ENCODE peak calls at places on chromosomes 6 and 20, in seven cellular contexts. P, J, U, M, N, O and A are unnamed samples.

GRCh38 chr6:55918639-55919038 is 43.2 kb upstream of the BMP5 start:
- DNase-seq in P (no peak), J (no peak), U (no peak), M (no peak), N (no peak), O (no peak), A (no peak)

GRCh38 chr20:62638680-62639406 is 3.5 kb upstream of the SLCO4A1 start:
- DNase-seq in P (no peak), J (no peak), U (no peak), M (no peak), N (no peak), O (no peak), A (no peak)

GRCh38 chr20:19427480-19427879 is 215.0 kb downstream of the SLC24A3 start:
- DNase-seq in P (no peak), J (peak), U (no peak), M (no peak), N (no peak), O (no peak), A (no peak)

GRCh38 chr6:71420693-71421328 is 132.2 kb downstream of the OGFRL1 start:
- DNase-seq in P (peak), J (peak), U (no peak), M (peak), N (peak), O (peak), A (peak)

GRCh38 chr6:31920803-31921202 is 6.7 kb upstream of the C2 start:
- DNase-seq in P (no peak), J (no peak), U (no peak), M (no peak), N (peak), O (no peak), A (no peak)

GRCh38 chr6:474454-475185 is 83.1 kb downstream of the IRF4 start:
- DNase-seq in P (no peak), J (no peak), U (no peak), M (no peak), N (no peak), O (no peak), A (peak)

GRCh38 chr6:90429713-90430112 is 133.1 kb upstream of the BACH2 start:
- DNase-seq in P (no peak), J (no peak), U (peak), M (no peak), N (peak), O (no peak), A (no peak)

GRCh38 chr6:113634352-113635163 is 222.6 kb upstream of the MARCKS start:
- DNase-seq in P (no peak), J (no peak), U (no peak), M (no peak), N (peak), O (no peak), A (no peak)

GRCh38 chr6:134002821-134003220 is 49.6 kb downstream of the SLC2A12 start:
- DNase-seq in P (no peak), J (no peak), U (no peak), M (no peak), N (no peak), O (no peak), A (no peak)

GRCh38 chr6:120826253-120826652 is 508.0 kb downstream of the TBC1D32 start:
- DNase-seq in P (no peak), J (peak), U (peak), M (no peak), N (peak), O (no peak), A (peak)

GRCh38 chr6:36546958-36547645 is at the start of gene STK38:
- DNase-seq in P (peak), J (peak), U (peak), M (peak), N (peak), O (peak), A (peak)
- TF ChIP-seq POLR2A in P (peak), J (peak), U (peak), M (peak), N (peak), O (peak), A (peak)

DNA sequence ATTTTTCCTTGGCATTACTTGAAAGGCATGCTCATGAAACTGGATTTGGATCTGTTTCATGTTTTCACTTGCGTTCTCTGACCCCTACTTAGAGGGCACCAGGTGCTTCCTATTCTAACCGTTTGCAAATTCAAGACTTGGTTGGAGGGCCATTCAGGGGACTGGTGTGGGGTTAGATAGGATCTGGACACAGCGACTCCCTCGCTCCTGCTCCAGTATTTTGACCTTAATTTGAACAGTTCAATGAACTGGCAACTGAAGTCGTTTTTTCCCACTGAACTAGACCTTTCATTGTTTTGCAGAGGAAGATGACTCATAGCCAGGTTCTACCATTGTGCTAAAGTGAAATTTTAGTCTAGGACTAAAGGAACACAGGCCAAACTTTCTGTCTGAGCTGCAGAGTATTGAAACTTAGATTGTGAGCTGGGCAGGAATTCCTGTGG is 64.6 kb downstream of the UTRN start:
- DNase-seq in P (no peak), J (no peak), U (peak), M (no peak), N (no peak), O (no peak), A (no peak)
- H3K4me3 ChIP-seq in P (peak), J (no peak), U (peak), M (peak), N (no peak), O (no peak), A (no peak)

GRCh38 chr6:10531942-10532341 is 10.8 kb downstream of the GCNT2 start:
- DNase-seq in P (no peak), J (no peak), U (no peak), M (no peak), N (no peak), O (no peak), A (no peak)

GRCh38 chr6:10529231-10529801 is 8.2 kb downstream of the GCNT2 start:
- DNase-seq in P (no peak), J (no peak), U (no peak), M (no peak), N (no peak), O (no peak), A (no peak)

GRCh38 chr6:10526156-10526555 is 5.0 kb downstream of the GCNT2 start:
- DNase-seq in P (no peak), J (no peak), U (no peak), M (no peak), N (no peak), O (no peak), A (no peak)

GRCh38 chr6:10531513-10531912 is 10.4 kb downstream of the GCNT2 start:
- DNase-seq in P (no peak), J (no peak), U (no peak), M (no peak), N (no peak), O (no peak), A (no peak)

DNA sequence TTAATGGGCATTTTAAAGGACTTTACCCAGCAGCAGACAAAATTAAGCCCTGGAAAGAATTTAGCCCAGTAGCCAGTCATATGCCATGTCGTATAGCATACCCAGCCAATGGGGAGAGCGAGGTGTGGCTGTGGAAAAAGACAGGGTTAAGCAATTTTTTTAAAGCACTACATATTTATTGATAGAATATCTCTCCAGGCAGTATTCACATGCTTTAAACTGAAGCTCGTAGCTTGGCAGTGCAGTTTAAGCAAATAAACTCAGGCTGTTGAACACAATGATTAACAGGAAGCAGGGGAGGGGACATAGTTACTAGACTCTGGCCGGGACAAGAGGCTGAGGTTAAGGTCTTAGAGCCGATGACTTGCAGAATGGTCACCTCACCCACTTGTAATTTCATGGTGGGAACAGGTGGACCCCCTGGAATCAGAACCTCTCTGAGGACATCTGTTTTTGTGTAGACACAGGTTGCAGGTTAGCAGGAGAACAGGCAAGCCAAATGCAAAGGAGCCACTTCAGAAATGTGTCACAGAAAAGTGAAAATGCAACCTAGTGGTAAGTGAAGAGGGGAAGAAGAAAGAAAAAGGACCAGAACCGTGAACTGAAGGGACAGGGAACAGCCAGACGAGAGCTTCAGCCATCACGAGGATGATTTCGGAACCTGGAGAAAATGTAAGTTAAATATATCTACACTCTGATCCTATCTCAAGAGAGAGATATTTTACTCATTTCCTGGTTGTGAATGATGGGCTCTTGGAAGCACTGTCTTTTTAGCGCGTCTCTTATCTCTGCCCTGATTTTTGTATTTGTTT is 7.2 kb downstream of the GCNT2 start:
- DNase-seq in P (no peak), J (no peak), U (no peak), M (no peak), N (peak), O (no peak), A (peak)
- TF ChIP-seq POLR2A in P (no peak), J (no peak), U (no peak), M (no peak), N (no peak), O (no peak), A (peak)

GRCh38 chr6:167094436-167094819 is 28.5 kb upstream of the CCR6 start:
- DNase-seq in P (no peak), J (no peak), U (no peak), M (no peak), N (no peak), O (no peak), A (no peak)

GRCh38 chr6:167094820-167095637 is 27.9 kb upstream of the CCR6 start:
- DNase-seq in P (no peak), J (no peak), U (no peak), M (no peak), N (no peak), O (no peak), A (no peak)

GRCh38 chr6:167093922-167094432 is 28.9 kb upstream of the CCR6 start:
- DNase-seq in P (no peak), J (peak), U (no peak), M (no peak), N (no peak), O (no peak), A (peak)

GRCh38 chr6:167092672-167093339 is 30.1 kb upstream of the CCR6 start:
- DNase-seq in P (no peak), J (no peak), U (no peak), M (no peak), N (no peak), O (no peak), A (no peak)

DNA sequence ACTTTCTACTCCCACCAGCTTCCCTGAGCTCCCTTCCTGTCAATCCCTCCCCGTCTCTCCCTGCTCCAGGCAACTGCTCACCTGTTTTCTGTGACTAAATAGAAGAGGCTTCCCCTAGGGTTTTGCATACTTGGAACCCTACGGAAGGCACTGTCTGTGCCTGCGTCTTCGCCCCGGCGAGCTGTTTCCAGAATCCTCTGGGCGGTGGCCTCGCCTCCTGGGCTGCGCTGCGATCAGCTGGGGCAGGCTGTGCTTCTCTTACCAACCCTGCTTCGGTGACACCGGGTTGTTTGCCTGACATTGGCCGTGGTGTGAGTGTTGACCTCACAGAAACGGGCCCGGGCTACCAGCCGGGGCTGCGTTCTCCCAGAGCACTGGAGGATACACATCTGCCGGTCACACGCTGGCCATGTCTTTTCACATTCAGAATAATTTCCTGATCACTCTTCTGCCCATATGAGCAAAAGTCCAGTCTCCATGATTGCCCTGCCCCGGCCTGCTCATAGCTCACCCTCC is 29.4 kb upstream of the CCR6 start:
- DNase-seq in P (no peak), J (no peak), U (no peak), M (no peak), N (no peak), O (no peak), A (no peak)
- H3K4me3 ChIP-seq in P (peak), J (no peak), U (no peak), M (peak), N (no peak), O (no peak), A (no peak)

GRCh38 chr6:167795874-167796667 is 30.6 kb upstream of the AFDN start:
- DNase-seq in P (no peak), J (peak), U (no peak), M (peak), N (no peak), O (no peak), A (peak)

GRCh38 chr6:167796668-167797031 is 30.1 kb upstream of the AFDN start:
- DNase-seq in P (no peak), J (peak), U (no peak), M (no peak), N (no peak), O (no peak), A (peak)

GRCh38 chr6:167797871-167798265 is 28.8 kb upstream of the AFDN start:
- DNase-seq in P (no peak), J (peak), U (no peak), M (no peak), N (no peak), O (no peak), A (no peak)

GRCh38 chr6:167798453-167798852 is 28.3 kb upstream of the AFDN start:
- DNase-seq in P (no peak), J (peak), U (no peak), M (no peak), N (no peak), O (no peak), A (no peak)

GRCh38 chr6:167797079-167797870 is 29.4 kb upstream of the AFDN start:
- DNase-seq in P (no peak), J (peak), U (no peak), M (no peak), N (no peak), O (no peak), A (peak)
- TF ChIP-seq POLR2A in P (no peak), J (no peak), U (no peak), M (no peak), N (no peak), O (no peak), A (peak)

GRCh38 chr20:57667924-57668782 is 41.7 kb downstream of the PMEPA1 start:
- DNase-seq in P (no peak), J (no peak), U (no peak), M (peak), N (no peak), O (no peak), A (peak)

GRCh38 chr20:57665589-57665971 is 44.2 kb downstream of the PMEPA1 start:
- DNase-seq in P (no peak), J (no peak), U (no peak), M (peak), N (no peak), O (peak), A (no peak)

GRCh38 chr20:57667385-57667784 is 42.4 kb downstream of the PMEPA1 start:
- DNase-seq in P (no peak), J (no peak), U (no peak), M (peak), N (no peak), O (no peak), A (no peak)

GRCh38 chr20:57666106-57666833 is 43.5 kb downstream of the PMEPA1 start:
- DNase-seq in P (no peak), J (no peak), U (no peak), M (peak), N (no peak), O (no peak), A (no peak)

DNA sequence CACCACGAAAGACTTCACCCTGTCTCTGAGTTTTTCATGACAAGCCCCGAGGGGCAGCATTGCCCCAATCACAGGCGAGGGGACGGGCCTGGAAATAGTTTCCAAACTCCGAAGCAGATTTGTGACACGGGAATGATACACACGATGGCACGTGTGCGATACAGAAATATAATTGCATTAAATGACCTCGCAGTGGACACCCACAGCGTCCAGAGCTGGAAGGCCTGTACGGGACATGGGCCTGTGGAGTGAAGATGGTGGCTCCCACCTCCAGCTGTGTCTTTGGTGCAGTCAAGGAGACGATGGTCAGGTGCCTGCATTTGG is 43.0 kb downstream of the PMEPA1 start:
- DNase-seq in P (no peak), J (no peak), U (no peak), M (peak), N (no peak), O (no peak), A (no peak)
- H3K4me3 ChIP-seq in P (no peak), J (no peak), U (no peak), M (no peak), N (no peak), O (no peak), A (no peak)